ENCODE peak calls at places on chromosomes 3 and 15, in four cellular contexts. U is HFF-Myc, S is kidney, T is IMR-90. H is an unnamed sample.

GRCh38 chr15:84103345-84103744 is 132.2 kb upstream of the GOLGA6L4 start:
- DNase-seq in U (no peak), S (no peak), T (no peak), H (no peak)

GRCh38 chr15:52290329-52290728 is 5.3 kb downstream of the MYO5C start:
- DNase-seq in U (no peak), S (no peak), T (no peak), H (no peak)

GRCh38 chr15:101500865-101501551 is 11.5 kb upstream of the PCSK6 start:
- DNase-seq in U (no peak), S (no peak), T (no peak), H (no peak)

GRCh38 chr3:144864646-144865045 is 893.0 kb downstream of the DIPK2A start:
- DNase-seq in U (no peak), S (no peak), T (no peak), H (no peak)

GRCh38 chr15:66484539-66485112 is 12.9 kb downstream of the SNAPC5 start:
- DNase-seq in U (no peak), S (no peak), T (no peak), H (no peak)

GRCh38 chr15:84734794-84735479 is 13.5 kb upstream of the ZNF592 start:
- DNase-seq in U (no peak), S (no peak), T (peak; percentile 63), H (no peak)

GRCh38 chr3:4524423-4524769 is 31.2 kb downstream of the ITPR1 start:
- DNase-seq in U (peak; percentile 61), S (no peak), T (peak; percentile 19), H (no peak)

GRCh38 chr3:4821975-4822374 is 157.3 kb upstream of the BHLHE40 start:
- DNase-seq in U (no peak), S (no peak), T (no peak), H (no peak)

GRCh38 chr15:29826908-29827307 is 4.6 kb upstream of the TJP1 start:
- DNase-seq in U (no peak), S (no peak), T (no peak), H (no peak)

DNA sequence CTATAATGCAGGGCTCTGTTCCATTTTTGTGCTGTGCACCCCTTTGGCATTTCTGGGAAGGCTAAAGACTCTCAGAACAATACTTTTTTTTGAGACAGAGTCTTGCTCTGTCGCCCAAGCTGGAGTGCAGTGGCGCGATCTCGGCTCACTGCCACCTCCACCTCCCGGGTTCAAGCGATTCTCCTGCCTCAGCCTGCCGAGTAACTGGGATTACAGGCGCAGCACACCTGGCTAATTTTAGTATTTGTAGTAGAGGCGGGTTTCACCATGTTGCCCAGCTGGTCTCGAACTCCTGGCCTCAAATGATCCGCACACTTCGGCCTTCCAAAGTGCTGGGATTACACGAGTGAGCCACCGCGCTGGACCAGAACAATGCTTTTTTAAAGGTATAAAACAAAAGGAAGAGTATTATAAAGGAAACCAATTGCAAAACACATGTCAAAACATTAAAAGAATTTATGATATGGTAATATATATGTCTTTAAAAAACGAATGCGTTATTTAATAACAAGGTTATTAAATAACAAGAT is 999 bp downstream of the SQOR start:
- DNase-seq in U (no peak), S (no peak), T (no peak), H (no peak)
- H3K4me3 ChIP-seq in U (peak overlapping the region; percentile 64), S (peak overlapping the region; percentile 88), T (peak overlapping the region; percentile 56), H (peak overlapping the region; percentile 68)

DNA sequence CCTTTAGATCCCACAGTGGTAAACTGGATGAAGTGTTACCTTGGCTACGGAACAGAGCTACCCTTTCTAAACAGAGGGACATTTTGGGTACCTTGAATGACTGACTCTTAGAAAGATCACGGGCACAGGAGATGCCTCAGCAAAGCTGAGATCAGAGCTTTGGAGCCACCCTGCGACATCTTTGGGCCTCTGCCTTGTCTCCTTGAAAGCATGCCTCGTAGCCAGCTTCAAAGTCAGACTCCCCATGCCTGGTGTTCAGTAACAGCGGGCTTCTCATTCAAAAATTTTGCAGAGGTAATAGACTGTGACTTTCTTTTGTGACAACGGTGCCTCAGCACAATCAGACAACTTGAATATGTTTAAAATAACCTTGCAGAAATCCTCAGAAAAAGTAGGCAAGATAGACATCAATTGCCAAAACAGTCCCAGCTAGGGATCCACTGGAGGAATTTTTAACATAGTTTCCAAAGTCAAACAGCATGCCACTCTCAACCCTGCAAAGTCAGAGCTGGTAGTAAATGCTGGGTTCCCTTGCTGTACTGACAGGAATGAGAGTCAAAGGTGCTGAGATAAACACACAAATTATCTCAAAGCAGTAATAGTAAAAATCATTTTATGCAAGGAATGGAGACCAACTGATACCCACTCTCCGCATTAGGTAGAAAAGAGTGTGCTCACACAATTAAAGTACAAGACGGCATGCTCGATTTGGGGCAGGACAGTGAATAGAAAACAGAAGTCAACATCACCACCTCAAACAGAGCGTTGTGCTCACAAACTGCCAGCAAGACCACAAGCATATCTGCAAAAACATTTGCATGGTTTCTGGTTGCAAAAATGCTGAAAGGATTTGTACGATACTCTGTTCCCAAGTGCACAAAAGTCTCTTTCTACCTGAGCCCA is 82.1 kb downstream of the MYO1E start:
- DNase-seq in U (no peak), S (no peak), T (no peak), H (no peak)
- TF ChIP-seq CTCF in U (no peak), S (no peak), T (no peak), H (no peak)

GRCh38 chr3:194984624-194985023 is 286.3 kb downstream of the XXYLT1 start:
- DNase-seq in U (no peak), S (no peak), T (no peak), H (no peak)
- H3K4me3 ChIP-seq in U (no peak overlapping the region), S (peak overlapping the region; percentile 41), T (no peak overlapping the region), H (no peak overlapping the region)

DNA sequence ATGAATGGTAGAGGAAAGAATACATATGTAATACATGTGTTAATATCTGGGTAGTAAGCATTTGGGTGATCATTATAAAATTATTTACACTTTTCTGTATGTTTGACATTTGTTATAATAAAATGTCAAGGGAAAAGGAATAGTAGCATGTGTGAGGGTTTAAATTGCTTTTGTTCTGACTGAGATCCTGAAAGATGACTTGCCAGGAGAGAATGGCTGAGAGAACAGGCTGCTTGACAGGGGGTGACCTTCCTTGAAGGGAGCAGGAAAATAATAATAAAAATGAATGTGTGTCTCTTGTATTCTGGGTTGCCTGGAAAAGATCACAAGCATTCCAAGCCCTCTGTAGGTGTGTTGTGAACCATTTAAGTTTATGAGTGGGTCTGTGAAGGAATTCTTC is 1178.9 kb downstream of the ZPLD1 start:
- DNase-seq in U (no peak), S (no peak), T (no peak), H (no peak)
- TF ChIP-seq CTCF in U (no peak), S (no peak), T (no peak), H (no peak)

GRCh38 chr3:114877378-114878118 is 269.5 kb downstream of the ZBTB20 start:
- DNase-seq in U (no peak), S (no peak), T (peak; percentile 48), H (no peak)
- H3K4me3 ChIP-seq in U (no peak overlapping the region), S (no peak overlapping the region), T (no peak overlapping the region), H (no peak overlapping the region)

GRCh38 chr15:40053234-40054055 is 14.5 kb upstream of the SRP14 start:
- DNase-seq in U (no peak), S (no peak), T (no peak), H (no peak)
- TF ChIP-seq CTCF in U (no peak), S (no peak), T (no peak), H (no peak)